ENCODE peak calls at places on chromosomes 12 and 14, in four cellular contexts. E is uterus, F is upper lobe of left lung, B is colonic mucosa. R is an unnamed sample.
A peak's percentile ranks its signal among the peaks of the same experiment; 100 is the strongest.

GRCh38 chr12:25089738-25090137 is 105.2 kb downstream of the DNAI7 start:
- DNase-seq in E (no peak), F (no peak), B (no peak), R (no peak)

GRCh38 chr12:50222275-50222783 is 55.2 kb upstream of the CERS5 start:
- DNase-seq in E (peak; percentile 78), F (no peak), B (peak; percentile 57), R (no peak)

GRCh38 chr14:103887557-103888115 is 40.3 kb upstream of the PPP1R13B start:
- DNase-seq in E (no peak), F (no peak), B (no peak), R (no peak)

GRCh38 chr14:23542261-23542660 is 9.3 kb downstream of the ZFHX2 start:
- DNase-seq in E (no peak), F (no peak), B (no peak), R (no peak)

GRCh38 chr12:109987615-109988014 is 8.6 kb downstream of the GIT2 start:
- DNase-seq in E (no peak), F (no peak), B (no peak), R (no peak)

GRCh38 chr14:90778468-90779255 is 37.6 kb downstream of the TTC7B start:
- DNase-seq in E (no peak), F (no peak), B (no peak), R (no peak)

GRCh38 chr14:68627868-68628604 is 164.8 kb downstream of the ZFP36L1 start:
- DNase-seq in E (no peak), F (peak; percentile 93), B (peak; percentile 77), R (peak; percentile 83)

GRCh38 chr12:57001448-57001906 is 4.9 kb downstream of the ZBTB39 start:
- DNase-seq in E (peak; percentile 57), F (no peak), B (peak; percentile 83), R (no peak)

GRCh38 chr12:100733817-100734593 is 60.6 kb upstream of the ANO4 start:
- DNase-seq in E (no peak), F (no peak), B (no peak), R (no peak)

GRCh38 chr14:74552623-74553022 is 59.1 kb downstream of the ISCA2 start:
- DNase-seq in E (peak; percentile 48), F (no peak), B (peak; percentile 66), R (no peak)

GRCh38 chr12:67069451-67070306 is 199.5 kb upstream of the CAND1 start:
- DNase-seq in E (no peak), F (peak; percentile 90), B (peak; percentile 26), R (no peak)

GRCh38 chr14:48747683-48748082 is 838.5 kb downstream of the RPS29 start:
- DNase-seq in E (no peak), F (no peak), B (no peak), R (no peak)

GRCh38 chr12:80045594-80045993 is 53.7 kb upstream of the OTOGL start:
- DNase-seq in E (no peak), F (no peak), B (no peak), R (no peak)

GRCh38 chr14:59428581-59429012 is 36.6 kb downstream of the GPR135 start:
- DNase-seq in E (no peak), F (no peak), B (no peak), R (no peak)

GRCh38 chr14:68824517-68825347 is 31.9 kb upstream of the ZFP36L1 start:
- DNase-seq in E (peak; percentile 87), F (peak; percentile 75), B (peak; percentile 92), R (no peak)

GRCh38 chr12:42086021-42086420 is 58.7 kb downstream of the GXYLT1 start:
- DNase-seq in E (no peak), F (no peak), B (no peak), R (no peak)

GRCh38 chr14:37563189-37563588 is 31.9 kb downstream of the FOXA1 start:
- DNase-seq in E (no peak), F (no peak), B (peak; percentile 41), R (no peak)

GRCh38 chr12:78229491-78230209 is 399.0 kb downstream of the NAV3 start:
- DNase-seq in E (no peak), F (no peak), B (peak; percentile 46), R (no peak)

GRCh38 chr14:77043177-77043983 is 14.9 kb upstream of the IRF2BPL start:
- DNase-seq in E (peak; percentile 76), F (no peak), B (no peak), R (no peak)

GRCh38 chr12:16384732-16385131 is 37.3 kb downstream of the MGST1 start:
- DNase-seq in E (no peak), F (no peak), B (no peak), R (no peak)

GRCh38 chr14:56811596-56812363 is 1.5 kb upstream of the OTX2 start:
- DNase-seq in E (no peak), F (peak; percentile 76), B (no peak), R (no peak)

GRCh38 chr12:2273751-2274150 is 221.0 kb downstream of the CACNA1C start:
- DNase-seq in E (no peak), F (no peak), B (no peak), R (no peak)

GRCh38 chr14:56659964-56660551 is 80.5 kb downstream of the TMEM260 start:
- DNase-seq in E (no peak), F (no peak), B (no peak), R (no peak)

GRCh38 chr14:99258884-99259283 is 13.1 kb downstream of the BCL11B start:
- DNase-seq in E (no peak), F (no peak), B (no peak), R (no peak)
- H3K4me1 ChIP-seq in E (peaks cover 3% of the 10 kb centered on the region), F (no peaks in the 10 kb centered on the region), B (no peaks in the 10 kb centered on the region), R (no peaks in the 10 kb centered on the region)

DNA sequence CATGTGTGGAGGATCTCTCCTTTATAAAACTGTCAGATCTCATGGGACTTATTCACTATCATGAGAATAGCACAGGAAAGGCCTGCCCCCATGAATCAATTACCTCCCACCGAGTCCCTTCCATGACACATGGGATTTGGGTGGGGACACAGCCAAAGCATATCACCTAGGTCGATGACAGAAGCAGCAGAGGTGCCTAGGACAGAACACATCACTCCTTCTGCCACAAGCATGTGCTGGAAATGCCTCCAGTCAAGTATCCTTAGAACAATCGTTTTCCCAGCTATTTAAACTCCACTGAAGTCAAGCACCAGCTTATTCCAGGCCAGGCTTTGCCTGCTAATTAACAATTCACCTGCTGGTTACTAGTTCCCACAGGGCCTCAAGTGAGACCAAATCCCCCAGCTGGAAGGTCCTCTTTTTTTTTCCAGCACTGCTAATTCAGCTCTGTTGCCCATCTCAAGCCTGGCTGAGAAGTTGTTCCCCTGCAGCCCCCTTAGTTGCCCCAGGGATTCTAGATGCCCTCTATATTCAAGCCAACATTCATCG is 212.3 kb upstream of the NUDT4 start:
- DNase-seq in E (no peak), F (no peak), B (no peak), R (no peak)
- H3K4me1 ChIP-seq in E (no peaks in the 10 kb centered on the region), F (no peaks in the 10 kb centered on the region), B (peaks cover 3% of the 10 kb centered on the region), R (peaks cover 20% of the 10 kb centered on the region)

GRCh38 chr14:81062380-81062779 is 107.0 kb downstream of the TSHR start:
- DNase-seq in E (no peak), F (no peak), B (no peak), R (no peak)
- H3K4me1 ChIP-seq in E (no peaks in the 10 kb centered on the region), F (no peaks in the 10 kb centered on the region), B (no peaks in the 10 kb centered on the region), R (no peaks in the 10 kb centered on the region)

DNA sequence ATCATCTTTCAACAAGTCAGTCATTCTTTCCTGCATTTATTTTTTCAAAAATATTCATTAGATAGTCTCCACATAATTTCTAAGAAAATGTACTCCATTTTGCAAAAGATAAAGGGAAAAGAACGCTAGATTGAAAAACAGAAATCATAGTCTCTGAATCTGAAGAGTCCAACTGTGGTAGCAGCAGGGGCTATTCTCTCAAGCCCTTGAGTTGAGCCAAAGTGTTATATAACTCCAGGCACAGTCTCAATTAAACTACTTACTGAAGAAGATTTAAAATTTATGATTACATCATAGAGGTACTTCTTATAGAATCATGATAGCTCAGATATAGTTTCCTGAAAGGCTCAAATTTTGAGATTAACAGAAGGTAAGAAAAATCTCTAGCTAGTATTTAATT is 5.8 kb downstream of the LDHB start:
- DNase-seq in E (no peak), F (no peak), B (no peak), R (no peak)
- H3K4me1 ChIP-seq in E (no peaks in the 10 kb centered on the region), F (peaks cover 18% of the 10 kb centered on the region), B (no peaks in the 10 kb centered on the region), R (peaks cover 63% of the 10 kb centered on the region)

DNA sequence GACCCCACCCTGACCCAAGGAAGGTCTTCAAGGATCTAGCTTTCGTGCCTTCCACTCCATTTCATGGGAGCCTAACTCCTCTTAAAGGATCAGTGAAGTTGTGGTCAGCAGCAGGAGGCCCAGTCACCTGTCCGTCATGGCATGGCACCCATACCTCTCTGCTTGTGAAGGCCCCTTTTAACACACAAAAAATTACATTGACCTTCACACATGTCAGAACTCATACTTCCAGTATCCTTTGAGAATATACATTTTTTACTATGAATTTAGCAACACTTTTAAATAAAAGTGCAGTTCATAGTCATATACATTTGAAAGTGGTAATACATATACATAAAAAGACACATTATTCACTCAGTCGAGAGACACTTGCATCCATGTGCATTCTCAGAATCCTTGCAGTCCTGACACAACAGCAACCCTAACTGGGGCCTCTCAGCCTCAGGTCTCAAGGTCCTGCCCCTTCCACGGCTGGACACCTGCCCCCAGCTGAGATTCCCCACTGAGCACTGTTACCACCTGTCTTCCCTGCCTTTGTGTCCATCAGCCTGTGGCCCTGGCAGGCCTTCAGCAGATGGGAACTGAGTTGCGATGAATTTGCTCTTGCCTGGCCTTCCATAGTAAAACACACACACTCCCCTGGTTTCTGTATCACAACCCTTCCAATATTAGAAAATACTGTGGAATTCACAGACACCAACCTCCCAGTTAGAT is 3.7 kb upstream of the KRT3 start:
- DNase-seq in E (no peak), F (no peak), B (no peak), R (no peak)
- H3K4me1 ChIP-seq in E (no peaks in the 10 kb centered on the region), F (peaks cover 21% of the 10 kb centered on the region), B (no peaks in the 10 kb centered on the region), R (peaks cover 7% of the 10 kb centered on the region)

GRCh38 chr12:53219116-53219955 is 12.3 kb upstream of the ITGB7 start:
- DNase-seq in E (no peak), F (peak; percentile 76), B (peak; percentile 55), R (no peak)

GRCh38 chr12:53220857-53221202 is 11.2 kb downstream of the RARG start:
- DNase-seq in E (peak; percentile 91), F (peak; percentile 98), B (peak; percentile 94), R (peak; percentile 97)

GRCh38 chr12:53218551-53219114 is 11.6 kb upstream of the ITGB7 start:
- DNase-seq in E (no peak), F (peak; percentile 83), B (peak; percentile 51), R (no peak)

GRCh38 chr12:53221203-53222076 is 10.6 kb downstream of the RARG start:
- DNase-seq in E (peak; percentile 75), F (peak; percentile 96), B (peak; percentile 81), R (no peak)

DNA sequence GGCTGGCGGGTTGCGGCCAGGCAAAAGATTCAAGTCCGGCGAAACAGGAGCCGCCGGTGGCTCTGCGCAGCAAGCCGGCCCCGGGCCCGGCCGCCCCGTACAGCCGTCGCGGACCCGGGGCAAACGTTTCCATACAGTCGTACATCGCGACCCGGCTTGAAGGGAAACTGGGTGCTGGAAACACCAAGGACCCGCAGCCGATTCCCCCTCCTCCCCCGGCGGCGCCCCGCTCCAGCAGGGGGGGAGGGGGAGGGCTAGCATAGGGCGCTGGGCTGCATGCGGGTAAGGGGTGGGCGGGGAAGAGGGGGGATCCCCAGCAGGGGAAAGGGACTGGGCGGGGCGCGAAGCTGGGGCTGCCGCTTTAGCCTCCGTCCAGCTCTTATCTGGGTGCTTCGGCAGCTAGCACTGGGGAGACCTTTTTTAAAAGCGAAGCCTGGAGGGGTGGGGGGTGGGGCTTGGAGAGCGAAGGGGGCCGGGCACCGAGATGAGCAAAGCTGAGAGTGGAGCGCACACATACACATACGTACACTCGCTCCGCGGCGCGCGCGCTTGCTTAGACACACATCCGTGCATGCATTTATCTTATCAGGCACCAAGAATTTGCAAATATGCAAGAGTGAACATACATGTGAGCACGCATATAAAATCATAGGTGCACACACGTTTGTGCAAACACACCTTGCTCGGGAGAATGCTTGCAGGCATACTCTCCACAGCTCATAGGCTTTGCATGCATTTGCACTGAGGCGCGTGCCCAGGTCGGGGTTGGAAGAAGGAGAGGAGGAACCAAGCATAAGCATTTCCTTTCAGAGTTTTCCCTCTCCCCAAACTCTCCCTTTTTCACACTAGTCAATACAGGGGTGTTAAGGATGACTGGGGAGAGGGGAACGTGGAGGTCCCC is 11.8 kb downstream of the RARG start:
- DNase-seq in E (peak; percentile 72), F (peak; percentile 94), B (peak; percentile 80), R (no peak)
- H3K4me1 ChIP-seq in E (peaks cover 8% of the 10 kb centered on the region), F (peaks cover 78% of the 10 kb centered on the region), B (peaks cover 22% of the 10 kb centered on the region), R (peaks cover 95% of the 10 kb centered on the region)